ENCODE peak calls at places on chromosomes 5 and 9, in ten cellular contexts. B is heart left ventricle; U is A549; M is lung; Q is tibial artery; A is stomach; X is psoas muscle; S is CD8-positive, alpha-beta T cell; F is tibial nerve; V is osteoblast. N is an unnamed sample.

GRCh38 chr5:135206862-135207261 is 172.8 kb upstream of the PITX1 start:
- DNase-seq in X (no peak), Q (no peak), V (no peak), F (no peak), M (peak), S (no peak), B (no peak), A (no peak), U (no peak), N (no peak)

GRCh38 chr9:132142883-132143282 is 19.0 kb upstream of the NTNG2 start:
- DNase-seq in V (peak), Q (no peak), M (no peak), A (no peak), X (no peak), F (no peak), U (no peak), B (no peak), S (no peak), N (no peak)

GRCh38 chr9:96874947-96875459 is 20.7 kb upstream of the ZNF782 start:
- DNase-seq in F (no peak), X (peak), S (peak), A (peak), U (peak), B (no peak), V (no peak), M (no peak), Q (no peak), N (no peak)

GRCh38 chr9:32703635-32704034 is 68.2 kb upstream of the TAF1L start:
- DNase-seq in A (no peak), U (no peak), F (no peak), V (no peak), S (no peak), X (no peak), M (no peak), Q (no peak), B (no peak), N (peak)

GRCh38 chr5:125142439-125142838 is 396.0 kb upstream of the ZNF608 start:
- DNase-seq in X (no peak), F (no peak), U (no peak), B (no peak), S (no peak), M (no peak), V (no peak), Q (no peak), A (no peak), N (no peak)

GRCh38 chr5:83711982-83712601 is 8.6 kb downstream of the HAPLN1 start:
- DNase-seq in Q (peak), S (no peak), X (no peak), F (peak), B (no peak), A (peak), V (no peak), U (peak), M (no peak), N (peak)

GRCh38 chr5:151157426-151158286 is at the start of gene ANXA6:
- DNase-seq in S (peak), M (peak), A (peak), Q (peak), X (peak), F (peak), B (peak), V (peak), U (peak), N (peak)

GRCh38 chr9:27118916-27119315 is 9.9 kb downstream of the TEK start:
- DNase-seq in A (no peak), B (no peak), V (peak), F (no peak), Q (no peak), M (no peak), U (no peak), X (no peak), S (no peak), N (no peak)

GRCh38 chr9:16625106-16625505 is 245.4 kb downstream of the BNC2 start:
- DNase-seq in S (no peak), M (no peak), B (no peak), V (no peak), U (no peak), A (no peak), X (no peak), F (no peak), Q (no peak), N (no peak)

GRCh38 chr5:127757576-127757975 is 54.4 kb downstream of the CCDC192 start:
- DNase-seq in U (peak), A (peak), Q (no peak), B (no peak), M (no peak), S (no peak), V (no peak), X (no peak), F (no peak), N (peak)

GRCh38 chr9:124010303-124010664 is 1.3 kb upstream of the LHX2 start:
- DNase-seq in Q (no peak), B (no peak), S (no peak), X (no peak), V (peak), U (no peak), M (no peak), F (no peak), A (no peak), N (no peak)

GRCh38 chr5:149271717-149272558 is at the start of gene AFAP1L1:
- DNase-seq in S (no peak), U (peak), F (peak), B (peak), A (peak), Q (peak), M (peak), V (peak), X (peak), N (peak)

GRCh38 chr9:114011313-114011712 is 66.8 kb downstream of the AMBP start:
- DNase-seq in U (no peak), Q (peak), A (no peak), F (no peak), V (no peak), X (no peak), M (no peak), B (no peak), S (no peak), N (no peak)

GRCh38 chr9:113807173-113808061 is 68.7 kb upstream of the ZNF618 start:
- DNase-seq in V (no peak), S (peak), B (peak), X (no peak), U (peak), A (peak), Q (peak), F (no peak), M (peak), N (peak)

GRCh38 chr9:121386442-121387175 is 16.6 kb upstream of the STOM start:
- DNase-seq in M (no peak), A (no peak), B (no peak), S (no peak), X (no peak), Q (no peak), U (no peak), F (no peak), V (no peak), N (no peak)

GRCh38 chr9:89501311-89501898 is 3.5 kb upstream of the SEMA4D start:
- DNase-seq in Q (no peak), F (no peak), A (no peak), M (no peak), X (no peak), B (no peak), S (no peak), U (no peak), V (no peak), N (no peak)

GRCh38 chr9:89500008-89500407 is 2.1 kb upstream of the SEMA4D start:
- DNase-seq in V (no peak), B (no peak), U (no peak), A (no peak), X (no peak), M (no peak), Q (no peak), F (no peak), S (no peak), N (no peak)

GRCh38 chr9:89505048-89505447 is 7.1 kb upstream of the SEMA4D start:
- DNase-seq in B (no peak), Q (no peak), A (no peak), M (no peak), S (no peak), U (no peak), X (no peak), F (no peak), V (peak), N (no peak)

GRCh38 chr9:89498845-89499480 is 1.1 kb upstream of the SEMA4D start:
- DNase-seq in Q (no peak), B (no peak), M (no peak), F (no peak), A (peak), S (peak), U (no peak), X (no peak), V (no peak), N (no peak)

GRCh38 chr9:89502038-89502601 is 4.2 kb upstream of the SEMA4D start:
- DNase-seq in U (no peak), V (no peak), Q (no peak), M (no peak), F (no peak), S (peak), X (no peak), B (no peak), A (no peak), N (no peak)
- H3K27ac ChIP-seq in U (no peak), V (no peak), Q (no peak), M (no peak), F (no peak), S (peak), X (no peak), B (no peak), A (peak), N (peak)

DNA sequence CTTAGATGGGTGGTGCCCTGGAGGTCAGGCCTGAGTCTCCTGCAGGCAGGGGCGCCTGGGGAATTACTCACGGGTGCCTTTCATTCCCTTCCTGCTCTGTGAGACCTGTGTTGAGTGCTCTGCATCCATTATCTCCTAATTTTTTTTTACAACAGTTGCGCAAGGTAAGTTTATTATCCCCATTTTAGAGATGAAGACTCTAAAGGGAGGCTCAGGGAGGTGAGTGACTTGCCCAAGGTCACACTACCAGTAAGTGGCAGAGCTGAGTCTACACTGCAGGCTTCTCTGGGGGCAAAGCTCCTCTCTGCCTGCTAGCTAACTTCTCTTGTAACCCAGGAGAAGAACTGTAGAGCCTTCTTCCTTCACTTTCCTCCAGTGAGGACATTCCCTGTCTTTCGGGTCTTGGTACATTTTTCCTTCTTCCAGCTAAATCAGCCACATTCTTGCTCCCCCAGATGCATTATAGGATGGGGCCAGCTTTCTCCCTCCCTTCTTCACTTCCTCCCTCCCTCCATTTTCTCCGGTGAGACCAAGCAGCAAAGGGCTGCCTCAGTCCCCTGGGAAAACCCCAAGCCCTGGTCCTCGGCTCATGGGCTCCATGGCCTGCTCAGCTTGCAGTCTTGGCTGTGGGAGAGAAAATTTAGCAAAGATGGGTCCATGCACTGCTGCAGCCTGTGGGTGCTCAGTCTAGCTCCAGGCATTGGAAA is 1.8 kb downstream of the PRR7 start:
- DNase-seq in Q (no peak), V (peak), B (no peak), M (no peak), F (no peak), S (no peak), A (no peak), X (no peak), U (no peak), N (no peak)
- H3K4me3 ChIP-seq in Q (no peak), V (peak), B (no peak), M (no peak), F (no peak), S (peak), A (no peak), X (no peak), U (peak), N (no peak)

GRCh38 chr5:87298687-87299362 is 31.1 kb downstream of the RASA1 start:
- DNase-seq in Q (no peak), V (no peak), S (no peak), B (no peak), U (no peak), A (no peak), X (no peak), F (no peak), M (no peak), N (no peak)
- H3K27ac ChIP-seq in Q (no peak), V (peak), S (no peak), B (no peak), U (no peak), A (no peak), X (no peak), F (no peak), M (no peak), N (no peak)

GRCh38 chr9:100111235-100111634 is 12.2 kb downstream of the INVS start:
- DNase-seq in F (peak), V (peak), B (peak), Q (peak), S (no peak), M (peak), U (no peak), A (peak), X (peak), N (peak)
- H3K4me3 ChIP-seq in F (no peak), V (no peak), B (peak), Q (no peak), S (no peak), M (no peak), U (no peak), A (no peak), X (peak), N (no peak)

GRCh38 chr5:173770637-173771036 is 117.5 kb upstream of the CPEB4 start:
- DNase-seq in V (no peak), A (no peak), B (no peak), S (no peak), U (no peak), M (no peak), F (no peak), X (no peak), Q (no peak), N (no peak)
- H3K27ac ChIP-seq in V (no peak), A (peak), B (no peak), S (no peak), U (peak), M (no peak), F (no peak), X (no peak), Q (no peak), N (no peak)

GRCh38 chr5:78359831-78360673 is at the start of gene SCAMP1:
- DNase-seq in U (peak), X (peak), F (peak), B (peak), S (peak), V (peak), A (peak), Q (peak), M (peak), N (peak)

GRCh38 chr5:78360674-78361225 is 333 bp downstream of the SCAMP1 start:
- DNase-seq in Q (peak), U (peak), X (peak), F (no peak), V (peak), S (peak), B (peak), A (peak), M (peak), N (peak)

GRCh38 chr5:78361226-78361993 is 993 bp downstream of the SCAMP1 start:
- DNase-seq in X (no peak), V (peak), B (peak), S (no peak), F (no peak), A (peak), Q (peak), U (peak), M (peak), N (peak)

GRCh38 chr5:78364005-78364404 is 3.6 kb downstream of the SCAMP1 start:
- DNase-seq in F (no peak), Q (no peak), A (no peak), V (no peak), U (no peak), X (no peak), M (no peak), S (no peak), B (no peak), N (no peak)

GRCh38 chr5:78362220-78362619 is 1.8 kb downstream of the SCAMP1 start:
- DNase-seq in A (no peak), U (no peak), M (no peak), Q (no peak), X (no peak), S (no peak), B (no peak), F (no peak), V (no peak), N (no peak)
- H3K4me3 ChIP-seq in A (no peak), U (no peak), M (no peak), Q (no peak), X (peak), S (no peak), B (no peak), F (no peak), V (no peak), N (peak)

GRCh38 chr9:127249877-127250276 is 14.7 kb upstream of the GARNL3 start:
- DNase-seq in B (no peak), V (no peak), M (no peak), F (no peak), X (no peak), Q (no peak), S (no peak), U (no peak), A (no peak), N (no peak)

GRCh38 chr9:127245637-127246164 is 18.9 kb upstream of the GARNL3 start:
- DNase-seq in U (no peak), V (no peak), S (no peak), X (no peak), Q (no peak), B (no peak), M (no peak), A (no peak), F (no peak), N (no peak)

GRCh38 chr9:127241354-127241753 is 23.2 kb upstream of the GARNL3 start:
- DNase-seq in M (no peak), B (no peak), A (no peak), S (no peak), V (no peak), X (no peak), F (no peak), U (no peak), Q (no peak), N (no peak)

GRCh38 chr9:127248241-127248640 is 16.3 kb upstream of the GARNL3 start:
- DNase-seq in M (no peak), S (no peak), B (no peak), Q (no peak), A (no peak), F (no peak), V (peak), X (no peak), U (no peak), N (no peak)

DNA sequence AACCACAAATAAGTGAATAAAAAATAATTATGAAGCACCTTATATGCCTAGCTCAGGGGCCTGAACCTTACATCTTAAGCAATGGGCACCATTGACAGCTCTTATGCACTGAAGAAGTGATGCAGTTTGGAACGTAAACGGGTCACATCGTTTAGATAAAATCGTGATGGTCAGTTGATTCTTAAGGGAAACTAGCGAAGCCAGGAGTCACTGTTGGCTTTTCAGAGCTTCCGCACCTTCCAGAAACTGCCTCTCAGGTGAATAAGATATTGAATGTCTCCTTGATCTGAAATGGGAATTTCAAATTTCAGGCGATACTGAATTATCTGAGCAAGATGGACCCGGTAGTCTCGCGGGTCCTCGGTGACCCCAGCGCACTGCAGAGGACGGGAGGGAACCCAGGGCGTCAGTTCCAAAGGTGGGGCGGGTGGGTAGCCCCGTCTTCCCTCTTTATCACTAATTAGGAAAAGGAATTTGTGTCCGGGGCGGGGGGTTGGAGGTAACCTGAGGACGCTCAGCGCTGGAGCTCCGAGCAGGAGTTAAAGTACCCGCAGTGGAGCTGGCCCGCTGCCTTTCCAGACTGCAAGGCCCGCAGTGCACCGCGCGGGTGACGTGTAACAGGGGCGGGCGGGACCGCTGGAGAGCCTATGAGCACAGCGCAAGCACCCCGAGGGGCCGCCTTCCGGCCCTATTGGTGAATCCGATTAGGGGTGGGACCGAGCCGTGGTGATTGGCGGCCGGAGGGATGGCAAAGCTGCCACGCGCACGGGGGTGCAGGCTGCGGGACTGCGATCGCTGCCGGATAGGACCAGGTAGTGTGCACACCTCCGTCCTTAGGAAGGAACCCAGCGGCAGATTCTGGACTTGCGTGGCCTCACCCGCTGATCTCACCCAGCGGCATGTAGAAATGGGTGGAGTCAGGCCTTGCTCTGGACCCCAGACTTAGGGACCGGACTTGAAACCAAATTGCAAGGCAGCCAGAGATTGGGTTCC is 19.7 kb upstream of the GARNL3 start:
- DNase-seq in B (peak), X (peak), A (peak), U (peak), Q (peak), S (peak), M (peak), F (peak), V (peak), N (peak)
- H3K27ac ChIP-seq in B (peak), X (peak), A (peak), U (peak), Q (peak), S (peak), M (peak), F (peak), V (peak), N (no peak)

GRCh38 chr9:99150456-99151171 is 45.7 kb downstream of the TGFBR1 start:
- DNase-seq in B (no peak), Q (no peak), M (no peak), U (no peak), V (no peak), F (no peak), A (no peak), S (no peak), X (no peak), N (no peak)
- H3K4me3 ChIP-seq in B (no peak), Q (no peak), M (no peak), U (no peak), V (no peak), F (no peak), A (no peak), S (peak), X (no peak), N (no peak)

GRCh38 chr5:33311893-33312292 is 128.9 kb upstream of the TARS1 start:
- DNase-seq in M (no peak), F (no peak), A (no peak), B (no peak), Q (no peak), V (peak), X (no peak), U (no peak), S (no peak), N (peak)
- H3K27ac ChIP-seq in M (no peak), F (no peak), A (no peak), B (no peak), Q (no peak), V (peak), X (no peak), U (peak), S (no peak), N (no peak)

N was measured in cardiac muscle cell.